ENCODE peak calls at places on chromosome 21, in ten cellular contexts. W, J, E, S, B, C, K, Q, Z and M are unnamed samples.

GRCh38 chr21:34909492-34910292 is 139.4 kb downstream of the RUNX1 start:
- DNase-seq in C (no peak), Z (no peak), W (no peak), B (no peak), S (no peak), E (peak; percentile 52), K (no peak), Q (no peak), J (peak; percentile 72), M (no peak)

GRCh38 chr21:16215193-16215592 is 485.4 kb downstream of the USP25 start:
- DNase-seq in Z (no peak), S (no peak), B (no peak), W (no peak), E (no peak), C (no peak), K (no peak), J (no peak), Q (no peak), M (no peak)

GRCh38 chr21:36699546-36700294 is 805 bp downstream of the SIM2 start:
- DNase-seq in E (no peak), Q (no peak), B (no peak), Z (no peak), S (no peak), C (no peak), K (no peak), W (no peak), J (no peak), M (no peak)

GRCh38 chr21:35559128-35559831 is 501.0 kb downstream of the SETD4 start:
- DNase-seq in B (peak; percentile 94), Z (no peak), K (no peak), E (peak; percentile 99), J (peak; percentile 96), W (peak; percentile 94), S (no peak), C (no peak), Q (peak; percentile 89), M (no peak)

GRCh38 chr21:42520628-42521253 is 7.1 kb downstream of the SLC37A1 start:
- DNase-seq in B (no peak), J (no peak), Q (no peak), K (no peak), C (no peak), S (no peak), Z (no peak), W (no peak), E (no peak), M (no peak)

GRCh38 chr21:39556176-39556575 is 56.6 kb upstream of the B3GALT5 start:
- DNase-seq in Q (no peak), E (no peak), Z (no peak), K (no peak), B (no peak), S (no peak), C (no peak), J (no peak), W (no peak), M (no peak)

GRCh38 chr21:38460171-38460742 is 38.0 kb downstream of the ERG start:
- DNase-seq in B (peak; percentile 87), K (no peak), W (peak; percentile 29), S (no peak), Z (no peak), Q (peak; percentile 59), C (no peak), J (peak; percentile 25), E (peak; percentile 42), M (no peak)

GRCh38 chr21:42309753-42310213 is 5.4 kb downstream of the TFF3 start:
- DNase-seq in S (no peak), E (peak; percentile 12), Q (peak; percentile 45), J (peak; percentile 8), K (peak; percentile 52), W (peak; percentile 27), B (peak; percentile 5), C (peak; percentile 62), Z (peak; percentile 22), M (peak; percentile 84)

GRCh38 chr21:42145569-42146250 is 73.2 kb upstream of the ABCG1 start:
- DNase-seq in Q (peak; percentile 89), J (peak; percentile 66), W (peak; percentile 61), S (peak; percentile 45), C (peak; percentile 22), B (peak; percentile 48), E (peak; percentile 53), K (peak; percentile 44), Z (peak; percentile 77), M (peak; percentile 76)

GRCh38 chr21:44789880-44790279 is 11.7 kb downstream of the UBE2G2 start:
- DNase-seq in W (peak; percentile 48), E (peak; percentile 66), Z (no peak), J (no peak), Q (no peak), K (no peak), C (no peak), S (no peak), B (peak; percentile 40), M (no peak)

GRCh38 chr21:35945089-35945671 is 115.1 kb downstream of the SETD4 start:
- DNase-seq in S (no peak), C (no peak), B (no peak), W (no peak), E (no peak), Q (no peak), K (no peak), Z (no peak), J (no peak), M (no peak)

GRCh38 chr21:33844104-33844889 is 71.3 kb downstream of the ATP5PO start:
- DNase-seq in S (peak; percentile 66), W (no peak), E (no peak), J (no peak), B (no peak), Q (peak; percentile 79), Z (no peak), K (no peak), C (no peak), M (no peak)

GRCh38 chr21:43304621-43305335 is 122.2 kb downstream of the SIK1 start:
- DNase-seq in S (no peak), K (no peak), E (no peak), C (no peak), Z (no peak), W (no peak), Q (no peak), B (no peak), J (no peak), M (no peak)

GRCh38 chr21:31537872-31538576 is 121.5 kb upstream of the SOD1 start:
- DNase-seq in W (no peak), B (no peak), Q (no peak), E (no peak), S (no peak), K (no peak), Z (no peak), J (no peak), C (no peak), M (no peak)

GRCh38 chr21:29208666-29209059 is 78.2 kb downstream of the MAP3K7CL start:
- DNase-seq in J (peak; percentile 84), Z (no peak), E (peak; percentile 85), S (no peak), C (no peak), Q (peak; percentile 57), B (peak; percentile 95), K (no peak), W (peak; percentile 93), M (no peak)

GRCh38 chr21:25912402-25912746 is 177.6 kb downstream of the GABPA start:
- DNase-seq in K (no peak), C (no peak), Z (no peak), Q (no peak), S (no peak), E (no peak), W (no peak), J (no peak), B (no peak), M (no peak)

GRCh38 chr21:36501589-36501892 is 21.6 kb upstream of the CLDN14 start:
- DNase-seq in E (no peak), C (no peak), Z (no peak), J (no peak), S (no peak), Q (no peak), B (no peak), W (no peak), K (no peak), M (no peak)

GRCh38 chr21:42031816-42032215 is 21.7 kb upstream of the ZBTB21 start:
- DNase-seq in Q (no peak), C (no peak), B (no peak), Z (peak; percentile 41), K (no peak), S (no peak), W (no peak), E (no peak), J (no peak), M (no peak)

GRCh38 chr21:32597205-32597604 is 11.9 kb upstream of the TCP10L start:
- DNase-seq in K (no peak), W (peak; percentile 98), Q (peak; percentile 70), S (no peak), J (peak; percentile 51), Z (no peak), B (peak; percentile 88), C (no peak), E (peak; percentile 97), M (no peak)

GRCh38 chr21:41916888-41917433 is 36.9 kb downstream of the C2CD2 start:
- DNase-seq in W (no peak), C (no peak), Z (no peak), Q (no peak), E (no peak), K (no peak), J (no peak), B (no peak), S (no peak), M (no peak)

GRCh38 chr21:35048183-35048601 is 910 bp downstream of the RUNX1 start:
- DNase-seq in K (peak; percentile 14), S (no peak), Z (peak; percentile 49), B (peak; percentile 31), J (no peak), C (no peak), E (no peak), W (peak; percentile 53), Q (peak; percentile 25), M (peak; percentile 66)

GRCh38 chr21:17660862-17661261 is 48.2 kb upstream of the BTG3 start:
- DNase-seq in B (no peak), J (no peak), S (no peak), C (no peak), K (no peak), Z (no peak), Q (no peak), E (no peak), W (no peak), M (no peak)

GRCh38 chr21:46020581-46020980 is 39.0 kb downstream of the COL6A1 start:
- DNase-seq in S (no peak), Q (no peak), K (no peak), Z (no peak), J (no peak), W (no peak), E (no peak), C (no peak), B (no peak), M (no peak)

GRCh38 chr21:34845521-34846213 is 176.9 kb downstream of the CLIC6 start:
- DNase-seq in Q (peak; percentile 23), B (peak; percentile 89), E (peak; percentile 88), J (peak; percentile 93), K (peak; percentile 59), W (peak; percentile 64), Z (peak; percentile 62), C (no peak), S (no peak), M (no peak)

GRCh38 chr21:44952116-44952928 is 12.5 kb downstream of the SLX9 start:
- DNase-seq in S (no peak), W (no peak), Z (no peak), K (no peak), E (no peak), J (no peak), Q (no peak), B (no peak), C (no peak), M (no peak)

GRCh38 chr21:33963848-33964555 is 48.4 kb upstream of the ATP5PO start:
- DNase-seq in J (no peak), B (no peak), C (no peak), E (no peak), Q (no peak), S (no peak), Z (no peak), K (no peak), W (no peak), M (no peak)